ENCODE peak calls at places on chromosomes 16 and 17, in seven cellular contexts. O is tibial nerve, A is neural progenitor cell, M is IMR-90, F is fibroblast of lung, B is Panc1, X is AG09309. Z is an unnamed sample.

GRCh38 chr17:49944451-49944850 is 24.5 kb upstream of the DLX4 start:
- DNase-seq in O (no peak), A (peak), M (no peak), F (no peak), B (no peak), X (no peak), Z (no peak)

GRCh38 chr17:78294776-78295175 is 63.3 kb downstream of the TMEM235 start:
- DNase-seq in O (no peak), A (no peak), M (peak), F (peak), B (no peak), X (peak), Z (no peak)

GRCh38 chr17:69524854-69525253 is 110.4 kb downstream of the MAP2K6 start:
- DNase-seq in O (no peak), A (no peak), M (no peak), F (no peak), B (no peak), X (no peak), Z (no peak)

GRCh38 chr17:64139542-64139941 is 9.6 kb upstream of the ERN1 start:
- DNase-seq in O (no peak), A (no peak), M (no peak), F (no peak), B (no peak), X (no peak), Z (no peak)

GRCh38 chr16:762595-763268 is 2.2 kb downstream of the MSLN start:
- DNase-seq in O (no peak), A (no peak), M (no peak), F (no peak), B (no peak), X (no peak), Z (no peak)

GRCh38 chr17:38719284-38719942 is 10.7 kb upstream of the CISD3 start:
- DNase-seq in O (no peak), A (peak), M (no peak), F (no peak), B (no peak), X (no peak), Z (no peak)

GRCh38 chr16:28259091-28259780 is 33.1 kb upstream of the SBK1 start:
- DNase-seq in O (no peak), A (no peak), M (no peak), F (no peak), B (no peak), X (no peak), Z (no peak)

GRCh38 chr17:16940116-16940881 is 31.6 kb downstream of the TNFRSF13B start:
- DNase-seq in O (no peak), A (peak), M (no peak), F (no peak), B (no peak), X (no peak), Z (no peak)

GRCh38 chr17:57541472-57542394 is 203.4 kb downstream of the CCDC182 start:
- DNase-seq in O (no peak), A (no peak), M (peak), F (peak), B (no peak), X (no peak), Z (no peak)

GRCh38 chr17:45287526-45288264 is 25.8 kb upstream of the SPATA32 start:
- DNase-seq in O (no peak), A (no peak), M (no peak), F (no peak), B (no peak), X (no peak), Z (no peak)

GRCh38 chr16:17215306-17215705 is 255.5 kb downstream of the XYLT1 start:
- DNase-seq in O (no peak), A (no peak), M (no peak), F (no peak), B (no peak), X (no peak), Z (no peak)

GRCh38 chr16:22016927-22017326 is 9.0 kb downstream of the MOSMO start:
- DNase-seq in O (no peak), A (no peak), M (no peak), F (no peak), B (no peak), X (no peak), Z (no peak)

GRCh38 chr17:4988168-4988567 is 693 bp upstream of the CAMTA2 start:
- DNase-seq in O (no peak), A (no peak), M (no peak), F (no peak), B (no peak), X (no peak), Z (no peak)

GRCh38 chr17:72717676-72718075 is 374.8 kb downstream of the SLC39A11 start:
- DNase-seq in O (no peak), A (no peak), M (no peak), F (peak), B (no peak), X (no peak), Z (no peak)

GRCh38 chr17:82595893-82596292 is 52.4 kb downstream of the WDR45B start:
- DNase-seq in O (no peak), A (no peak), M (no peak), F (no peak), B (no peak), X (no peak), Z (no peak)

GRCh38 chr17:76869878-76870714 is 1.9 kb downstream of the MGAT5B start:
- DNase-seq in O (no peak), A (peak), M (peak), F (peak), B (no peak), X (no peak), Z (no peak)

GRCh38 chr17:35791681-35792350 is 3.6 kb downstream of the MMP28 start:
- DNase-seq in O (no peak), A (no peak), M (no peak), F (no peak), B (no peak), X (no peak), Z (no peak)

GRCh38 chr17:81517339-81518112 is 4.9 kb upstream of the ACTG1 start:
- DNase-seq in O (no peak), A (peak), M (no peak), F (peak), B (no peak), X (no peak), Z (no peak)

GRCh38 chr17:12180644-12181261 is 160.1 kb downstream of the MAP2K4 start:
- DNase-seq in O (peak), A (peak), M (peak), F (peak), B (peak), X (peak), Z (peak)

GRCh38 chr16:78641463-78641862 is 542.0 kb downstream of the WWOX start:
- DNase-seq in O (no peak), A (peak), M (no peak), F (no peak), B (no peak), X (no peak), Z (no peak)

GRCh38 chr16:84156342-84156784 is 11.3 kb downstream of the DNAAF1 start:
- DNase-seq in O (no peak), A (no peak), M (no peak), F (peak), B (no peak), X (no peak), Z (no peak)
- TF ChIP-seq CTCF in O (no peak), A (no peak), M (peak), F (no peak), B (no peak), X (no peak), Z (no peak)

DNA sequence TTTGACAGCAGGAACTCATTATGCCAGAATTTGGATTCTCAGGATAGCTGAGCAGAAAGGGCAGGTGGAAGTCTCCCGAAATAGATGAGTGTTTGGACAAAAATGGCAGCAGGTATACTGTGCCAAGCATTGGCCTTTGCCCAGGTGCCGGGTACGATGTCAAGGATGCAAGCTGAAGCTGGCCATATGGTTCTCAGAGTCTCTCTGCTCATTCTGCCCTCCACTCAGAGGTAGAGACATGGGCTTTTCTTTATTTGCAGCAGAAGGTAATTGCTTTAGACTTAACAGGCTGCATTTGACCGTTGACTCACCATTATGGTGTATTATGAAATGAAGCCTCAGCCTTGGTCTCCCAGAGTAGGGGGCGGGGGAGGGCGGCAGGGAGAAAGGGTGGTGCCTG is 969.0 kb upstream of the EEF2KMT start:
- DNase-seq in O (no peak), A (no peak), M (no peak), F (no peak), B (no peak), X (no peak), Z (no peak)
- H3K4me3 ChIP-seq in O (no peak), A (no peak), M (no peak), F (no peak), B (no peak), X (no peak), Z (no peak)

GRCh38 chr17:37506678-37507077 is 17.0 kb downstream of the DUSP14 start:
- DNase-seq in O (no peak), A (peak), M (peak), F (peak), B (no peak), X (no peak), Z (no peak)
- TF ChIP-seq CTCF in O (peak), A (peak), M (peak), F (peak), B (peak), X (peak), Z (peak)

DNA sequence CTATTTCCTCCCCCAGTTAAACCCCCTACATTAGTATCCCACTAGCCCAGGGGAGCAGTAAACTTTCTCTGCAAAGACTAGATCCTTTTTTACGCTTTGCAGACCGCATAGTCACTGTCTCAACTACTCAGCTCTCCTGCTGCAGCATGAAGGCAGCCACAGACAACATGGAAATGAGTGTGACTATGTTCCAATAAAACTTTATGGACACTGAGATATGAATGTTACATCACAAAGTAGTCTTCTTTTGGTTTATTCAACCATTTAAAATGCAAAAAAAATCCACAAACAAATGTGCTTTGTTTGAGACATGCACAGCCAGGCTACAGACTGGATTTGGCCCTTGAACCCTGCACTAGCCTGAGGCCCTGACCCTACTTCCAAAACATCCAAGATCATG is 1.9 kb upstream of the RNASEK start:
- DNase-seq in O (no peak), A (no peak), M (no peak), F (no peak), B (no peak), X (no peak), Z (no peak)
- H3K4me3 ChIP-seq in O (no peak), A (no peak), M (no peak), F (no peak), B (peak), X (no peak), Z (no peak)

Z was measured in AG04449.